ENCODE peak calls at places on chromosomes 5 and 9, in five cellular contexts. X, V, L, H and B are unnamed samples.

GRCh38 chr5:122064992-122065391 is 13.1 kb downstream of the LOX start:
- DNase-seq in X (no peak), V (no peak), L (peak; percentile 13), H (no peak), B (no peak)

GRCh38 chr5:35745666-35746065 is 111.0 kb upstream of the IL7R start:
- DNase-seq in X (no peak), V (no peak), L (no peak), H (no peak), B (no peak)

GRCh38 chr5:76372320-76373054 is 30.6 kb upstream of the IQGAP2 start:
- DNase-seq in X (no peak), V (no peak), L (peak; percentile 94), H (no peak), B (no peak)

GRCh38 chr9:127203501-127204327 is 60.9 kb upstream of the GARNL3 start:
- DNase-seq in X (no peak), V (peak; percentile 20), L (no peak), H (no peak), B (no peak)

GRCh38 chr5:54704341-54704740 is 186.8 kb downstream of the SNX18 start:
- DNase-seq in X (no peak), V (no peak), L (no peak), H (no peak), B (no peak)

GRCh38 chr5:113181853-113182490 is 205.4 kb downstream of the DCP2 start:
- DNase-seq in X (no peak), V (no peak), L (no peak), H (no peak), B (no peak)

GRCh38 chr5:138702166-138702826 is 50.9 kb upstream of the CTNNA1 start:
- DNase-seq in X (no peak), V (no peak), L (no peak), H (no peak), B (no peak)

GRCh38 chr9:76817489-76817888 is 53.3 kb downstream of the PCA3 start:
- DNase-seq in X (no peak), V (no peak), L (peak; percentile 84), H (no peak), B (no peak)

GRCh38 chr5:17302590-17302989 is 85.2 kb downstream of the BASP1 start:
- DNase-seq in X (no peak), V (no peak), L (no peak), H (no peak), B (no peak)

GRCh38 chr9:96417051-96417586 is 1.1 kb downstream of the ZNF367 start:
- DNase-seq in X (peak; percentile 90), V (peak; percentile 87), L (peak; percentile 87), H (peak; percentile 98), B (peak; percentile 86)

GRCh38 chr5:169408735-169409134 is 107.8 kb upstream of the SLIT3 start:
- DNase-seq in X (no peak), V (no peak), L (no peak), H (no peak), B (no peak)

GRCh38 chr9:15087031-15087417 is 176.8 kb upstream of the FREM1 start:
- DNase-seq in X (no peak), V (no peak), L (no peak), H (no peak), B (no peak)

GRCh38 chr5:160118349-160119141 is 705 bp downstream of the PWWP2A start:
- DNase-seq in X (peak; percentile 43), V (peak; percentile 39), L (peak; percentile 49), H (no peak), B (peak; percentile 49)

GRCh38 chr5:61087921-61088320 is 74.3 kb downstream of the SMIM15 start:
- DNase-seq in X (no peak), V (no peak), L (no peak), H (no peak), B (no peak)

GRCh38 chr5:16626696-16627264 is 10.0 kb upstream of the RETREG1 start:
- DNase-seq in X (no peak), V (peak; percentile 68), L (no peak), H (no peak), B (no peak)

GRCh38 chr5:8633706-8634105 is 764.8 kb downstream of the MTRR start:
- DNase-seq in X (no peak), V (no peak), L (peak; percentile 36), H (no peak), B (no peak)

GRCh38 chr5:125794922-125795321 is 628.3 kb upstream of the GRAMD2B start:
- DNase-seq in X (no peak), V (no peak), L (no peak), H (no peak), B (no peak)

GRCh38 chr5:6903934-6904333 is 190.7 kb downstream of the TENT4A start:
- DNase-seq in X (no peak), V (no peak), L (no peak), H (no peak), B (no peak)

GRCh38 chr9:94860678-94861588 is 134.4 kb downstream of the AOPEP start:
- DNase-seq in X (peak; percentile 46), V (peak; percentile 81), L (peak; percentile 91), H (no peak), B (no peak)

GRCh38 chr9:76560481-76560891 is 101.5 kb downstream of the GCNT1 start:
- DNase-seq in X (no peak), V (no peak), L (peak; percentile 66), H (no peak), B (no peak)

GRCh38 chr5:135457424-135458071 is 5.4 kb upstream of the TIFAB start:
- DNase-seq in X (no peak), V (peak; percentile 20), L (peak; percentile 68), H (peak; percentile 81), B (peak; percentile 37)

GRCh38 chr5:151284392-151284967 is 19.1 kb downstream of the SLC36A3 start:
- DNase-seq in X (no peak), V (no peak), L (peak; percentile 17), H (no peak), B (no peak)

GRCh38 chr9:130732793-130733221 is 39.2 kb downstream of the EXOSC2 start:
- DNase-seq in X (no peak), V (no peak), L (no peak), H (no peak), B (no peak)

GRCh38 chr5:8907168-8907868 is 638.6 kb downstream of the SEMA5A start:
- DNase-seq in X (no peak), V (no peak), L (peak; percentile 96), H (no peak), B (no peak)

GRCh38 chr9:116020801-116021200 is 132.8 kb upstream of the PAPPA start:
- DNase-seq in X (no peak), V (no peak), L (peak; percentile 34), H (no peak), B (no peak)